ENCODE peak calls at places on chromosomes 13 and 19, in eight cellular contexts. D, M, F, O, A, G, T and B are unnamed samples.

GRCh38 chr19:17703823-17704463 is 15.3 kb upstream of the MAP1S start:
- DNase-seq in O (no peak), D (peak), F (no peak), T (no peak), G (no peak), M (peak), A (peak), B (no peak)

GRCh38 chr13:76948139-76948538 is at the start of gene ACOD1:
- DNase-seq in G (no peak), A (no peak), T (no peak), O (no peak), F (no peak), M (no peak), D (no peak), B (no peak)

GRCh38 chr19:42695811-42696503 is 44.3 kb downstream of the PSG3 start:
- DNase-seq in O (no peak), M (no peak), F (no peak), T (no peak), D (no peak), G (no peak), A (no peak), B (no peak)

GRCh38 chr13:112770504-112770903 is 80.7 kb downstream of the ATP11A start:
- DNase-seq in D (no peak), G (no peak), A (no peak), F (no peak), M (no peak), T (no peak), O (no peak), B (peak)

GRCh38 chr13:40897058-40897457 is 107.6 kb downstream of the SLC25A15 start:
- DNase-seq in M (no peak), O (no peak), F (no peak), A (no peak), T (no peak), G (no peak), D (no peak), B (no peak)

GRCh38 chr13:51988988-51989618 is 22.1 kb downstream of the ATP7B start:
- DNase-seq in O (no peak), A (no peak), T (no peak), F (no peak), D (no peak), G (no peak), M (no peak), B (no peak)

GRCh38 chr19:6590458-6591319 is at the start of gene CD70:
- DNase-seq in M (peak), F (no peak), G (peak), O (no peak), T (peak), D (no peak), A (no peak), B (peak)

GRCh38 chr19:41883463-41883820 is 458 bp downstream of the ARHGEF1 start:
- DNase-seq in D (no peak), A (no peak), M (no peak), O (no peak), G (no peak), F (no peak), T (no peak), B (no peak)

GRCh38 chr19:55258476-55258827 is 365 bp downstream of the PPP6R1 start:
- DNase-seq in T (no peak), G (no peak), M (no peak), A (peak), O (no peak), D (no peak), F (no peak), B (peak)

GRCh38 chr13:49814551-49815270 is 22.2 kb upstream of the KPNA3 start:
- DNase-seq in G (no peak), O (no peak), D (no peak), M (no peak), T (no peak), A (no peak), F (no peak), B (no peak)

GRCh38 chr19:47066376-47067214 is 18.2 kb upstream of the TMEM160 start:
- DNase-seq in D (no peak), G (no peak), M (no peak), F (no peak), T (no peak), A (no peak), O (no peak), B (no peak)

GRCh38 chr13:112693831-112694497 is 4.1 kb downstream of the ATP11A start:
- DNase-seq in M (no peak), D (peak), A (no peak), O (no peak), F (peak), G (peak), T (no peak), B (peak)

GRCh38 chr13:65966991-65967451 is 1263.1 kb downstream of the PCDH9 start:
- DNase-seq in D (no peak), T (no peak), A (no peak), M (no peak), O (peak), F (no peak), G (no peak), B (no peak)

GRCh38 chr19:49570997-49571676 is 9.2 kb downstream of the NOSIP start:
- DNase-seq in F (no peak), M (peak), D (peak), A (no peak), O (no peak), G (no peak), T (no peak), B (no peak)

GRCh38 chr13:107210216-107211010 is 642.5 kb upstream of the ARGLU1 start:
- DNase-seq in G (no peak), D (no peak), T (no peak), O (no peak), M (no peak), A (no peak), F (no peak), B (no peak)

GRCh38 chr19:7549749-7550148 is 14.2 kb downstream of the PNPLA6 start:
- DNase-seq in A (no peak), T (no peak), O (no peak), F (no peak), D (no peak), G (no peak), M (no peak), B (no peak)

GRCh38 chr19:32066056-32066455 is 279.4 kb upstream of the ZNF507 start:
- DNase-seq in F (no peak), D (no peak), G (no peak), M (no peak), A (no peak), O (no peak), T (no peak), B (no peak)

GRCh38 chr19:10780368-10780767 is 55.6 kb downstream of the TMED1 start:
- DNase-seq in A (no peak), F (peak), T (no peak), O (no peak), M (peak), D (no peak), G (no peak), B (peak)

GRCh38 chr13:30928971-30929370 is 3.5 kb upstream of the TEX26 start:
- DNase-seq in D (no peak), T (no peak), A (no peak), F (no peak), O (no peak), G (no peak), M (no peak), B (no peak)

GRCh38 chr19:19488875-19489690 is 26.3 kb downstream of the TSSK6 start:
- DNase-seq in M (peak), A (peak), O (peak), G (peak), F (peak), T (peak), D (peak), B (no peak)

GRCh38 chr13:102799544-102800144 is 725 bp downstream of the BIVM start:
- DNase-seq in D (peak), A (peak), O (no peak), F (peak), M (peak), G (peak), T (no peak), B (no peak)

GRCh38 chr19:397321-397720 is 11.6 kb downstream of the C2CD4C start:
- DNase-seq in O (no peak), F (no peak), A (no peak), D (no peak), M (no peak), T (no peak), G (no peak), B (no peak)

GRCh38 chr19:44807652-44808462 is 1.0 kb upstream of the BCAM start:
- DNase-seq in O (peak), F (no peak), M (peak), A (peak), G (no peak), D (peak), T (no peak), B (no peak)

GRCh38 chr13:30306762-30307193 is 573 bp downstream of the KATNAL1 start:
- DNase-seq in O (peak), T (peak), D (peak), F (peak), M (peak), A (peak), G (peak), B (peak)

GRCh38 chr19:18894254-18895037 is 1.5 kb downstream of the CERS1 start:
- DNase-seq in O (no peak), F (no peak), D (no peak), A (peak), T (no peak), G (no peak), M (no peak), B (no peak)

GRCh38 chr19:3474614-3475013 is 5.7 kb downstream of the SMIM24 start:
- DNase-seq in A (no peak), M (no peak), T (no peak), G (no peak), D (no peak), O (no peak), F (no peak), B (no peak)

GRCh38 chr13:46992383-46992952 is 95.6 kb upstream of the HTR2A start:
- DNase-seq in O (no peak), F (no peak), D (no peak), G (no peak), T (no peak), M (no peak), A (peak), B (no peak)

GRCh38 chr13:76414320-76414719 is 471.9 kb downstream of the KCTD12 start:
- DNase-seq in F (no peak), D (no peak), O (no peak), G (no peak), A (no peak), M (no peak), T (no peak), B (no peak)

GRCh38 chr19:43469160-43469480 is 3.7 kb upstream of the LYPD3 start:
- DNase-seq in M (no peak), D (no peak), A (no peak), G (no peak), F (no peak), O (no peak), T (no peak), B (no peak)

GRCh38 chr19:16355293-16356043 is 30.8 kb downstream of the KLF2 start:
- DNase-seq in T (no peak), D (no peak), G (no peak), O (no peak), A (peak), M (no peak), F (no peak), B (no peak)

DNA sequence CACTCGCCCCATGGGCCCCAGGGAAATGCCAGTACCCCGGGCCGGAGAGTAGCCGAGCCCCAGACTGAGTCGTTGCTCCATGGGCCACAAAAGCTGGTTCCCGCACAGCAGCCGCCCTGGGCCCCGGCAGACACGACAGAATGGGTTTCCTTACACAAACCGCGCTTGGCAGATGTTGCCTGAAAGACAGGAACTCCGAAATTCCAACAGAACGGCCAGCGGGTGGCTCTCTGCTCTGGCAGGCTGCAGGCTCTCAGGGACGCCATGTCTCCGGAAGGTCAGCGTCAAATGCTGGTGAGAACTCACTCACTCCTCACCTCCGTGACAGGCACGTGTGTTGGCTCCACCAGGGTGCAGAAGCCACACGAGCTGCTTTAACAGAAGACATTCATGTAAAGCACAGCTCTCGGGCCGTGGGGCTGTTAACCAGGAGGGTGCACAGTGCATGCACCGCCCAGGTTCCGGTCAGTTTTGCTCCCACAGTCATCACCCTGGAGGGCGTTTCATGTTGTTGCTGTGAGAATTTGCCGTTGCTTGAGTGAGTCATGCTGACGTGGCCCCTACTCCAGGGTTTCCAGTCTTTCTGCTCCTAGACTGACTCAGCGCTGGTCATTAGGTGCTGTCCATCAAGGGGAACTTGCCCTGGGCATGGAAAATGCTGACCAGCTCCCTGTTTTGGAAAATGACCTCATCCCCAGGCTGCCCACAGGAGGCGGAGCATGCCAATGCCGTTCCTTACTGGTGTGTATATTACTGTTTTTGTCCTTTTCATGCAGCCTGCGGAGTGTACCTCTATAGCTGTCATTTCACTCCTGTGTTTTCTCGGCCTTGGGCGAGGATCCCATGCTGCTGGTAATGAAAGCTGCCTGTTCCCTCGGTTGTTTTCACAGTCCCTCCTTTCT is 44.8 kb downstream of the ANKRD10 start:
- DNase-seq in M (peak), G (peak), D (peak), F (peak), A (peak), T (no peak), O (no peak), B (peak)
- TF ChIP-seq POLR2AphosphoS5 in M (peak), G (peak), D (peak), F (peak), A (no peak), T (no peak), O (no peak), B (peak)

GRCh38 chr13:37595162-37595561 is 3.4 kb downstream of the POSTN start:
- DNase-seq in D (no peak), G (no peak), F (no peak), A (no peak), O (peak), M (no peak), T (no peak), B (no peak)
- TF ChIP-seq EP300 in D (no peak), G (no peak), F (no peak), A (no peak), O (no peak), M (no peak), T (no peak), B (no peak)

DNA sequence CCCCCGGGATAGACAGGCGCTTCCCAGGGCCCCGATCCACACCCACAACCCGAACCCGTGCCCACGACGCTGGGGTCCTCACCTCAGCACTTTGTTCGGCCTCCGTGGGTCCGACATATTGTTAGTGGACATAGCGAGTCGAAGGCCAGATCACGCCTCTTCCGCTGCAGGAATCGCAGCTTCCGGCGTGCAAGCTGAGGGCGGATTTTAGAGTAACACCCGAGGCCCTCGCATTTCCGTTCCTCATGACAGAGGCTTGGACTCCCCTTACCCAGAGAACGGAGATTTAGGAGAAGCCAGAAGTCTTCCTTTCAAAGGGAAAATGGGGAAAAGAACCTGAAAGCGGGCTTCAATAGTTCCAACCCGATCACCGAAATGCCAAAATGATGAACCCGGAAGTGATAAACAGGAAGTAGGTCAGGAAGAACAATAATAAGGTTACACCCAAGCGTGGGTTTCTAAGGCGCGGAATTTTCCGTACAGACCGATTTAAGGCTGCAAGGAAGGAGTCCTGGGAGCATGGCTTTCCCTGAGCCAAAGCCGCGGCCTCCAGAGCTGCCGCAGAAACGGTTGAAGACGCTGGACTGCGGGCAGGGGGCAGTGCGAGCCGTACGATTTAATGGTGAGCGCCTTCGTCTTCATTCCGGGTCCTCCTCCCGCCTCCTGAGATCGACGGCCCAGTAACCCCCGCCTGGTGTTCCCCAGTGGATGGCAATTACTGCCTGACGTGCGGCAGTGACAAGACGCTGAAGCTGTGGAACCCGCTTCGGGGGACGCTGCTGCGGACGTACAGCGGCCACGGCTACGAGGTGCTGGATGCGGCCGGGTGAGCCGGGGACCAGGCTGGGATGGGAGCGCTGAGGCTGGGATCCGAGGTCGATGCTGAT is 2.9 kb downstream of the WDR83 start:
- DNase-seq in A (peak), O (no peak), F (peak), M (peak), D (peak), T (peak), G (peak), B (peak)
- TF ChIP-seq POLR2A in A (peak), O (no peak), F (peak), M (peak), D (no peak), T (peak), G (no peak), B (peak)

DNA sequence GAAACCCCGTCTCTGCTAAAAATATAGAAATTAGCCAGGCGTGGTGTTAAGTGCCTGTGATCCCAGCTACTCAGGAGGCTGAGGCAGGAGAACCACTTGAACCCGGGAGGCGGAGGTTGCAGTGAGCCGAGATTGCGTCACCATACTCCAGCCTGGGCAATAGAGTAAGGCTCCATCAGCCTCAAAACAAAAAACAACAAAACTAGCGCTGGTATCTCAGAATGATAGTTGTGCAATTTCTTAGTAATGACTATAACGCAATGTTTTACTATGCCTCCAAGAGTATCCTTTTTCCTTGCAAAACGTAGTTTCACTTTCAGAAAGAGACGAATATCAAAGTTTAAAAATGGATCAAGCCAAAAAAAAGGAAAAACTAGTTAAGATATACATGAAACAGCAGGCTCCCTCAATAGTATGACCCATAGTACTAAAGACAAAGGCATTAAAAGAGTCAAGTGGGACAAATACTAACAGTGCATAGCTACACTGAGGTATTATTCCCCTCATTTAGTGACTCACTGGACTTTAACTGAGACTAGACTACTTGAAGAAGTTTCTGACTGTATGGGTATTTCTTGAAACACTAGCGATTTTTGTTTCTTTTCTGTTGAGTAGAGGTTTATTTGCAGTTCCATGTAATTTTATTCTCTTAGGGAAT is 10.5 kb upstream of the ITM2B start:
- DNase-seq in M (peak), T (no peak), F (peak), O (no peak), D (no peak), A (no peak), G (no peak), B (peak)
- TF ChIP-seq POLR2AphosphoS5 in M (no peak), T (no peak), F (no peak), O (no peak), D (no peak), A (no peak), G (peak), B (peak)

DNA sequence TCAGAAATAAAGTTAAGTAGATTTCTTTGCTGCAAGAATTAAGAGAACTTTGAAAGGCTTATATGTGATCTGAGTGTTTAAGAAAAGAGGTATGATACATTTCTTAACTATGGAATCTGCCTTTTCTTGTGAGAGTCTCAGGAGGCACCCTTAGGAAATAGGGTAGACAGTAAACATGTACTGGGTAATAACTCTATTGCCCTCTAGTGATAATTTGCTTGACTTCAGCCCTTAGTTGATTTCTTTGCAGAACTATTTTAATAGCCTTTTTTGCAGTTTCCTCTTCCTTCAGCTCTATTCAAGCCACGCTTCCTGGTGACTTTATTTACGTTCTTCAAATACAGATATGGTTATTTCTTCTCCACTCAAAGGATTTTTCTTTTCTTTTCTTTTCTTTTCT is 37.0 kb upstream of the CCNA1 start:
- DNase-seq in D (no peak), A (no peak), M (no peak), G (no peak), O (no peak), T (no peak), F (no peak), B (no peak)
- TF ChIP-seq EP300 in D (no peak), A (no peak), M (no peak), G (no peak), O (no peak), T (no peak), F (no peak), B (no peak)